ENCODE peak calls at places on chromosome 16, in four cellular contexts. M is brain microvascular endothelial cell, Q is adrenal gland, S is fibroblast of lung. N is an unnamed sample.

GRCh38 chr16:72300892-72301291 is 128.9 kb upstream of the PMFBP1 start:
- DNase-seq in M (no peak), Q (no peak), S (no peak), N (no peak)

GRCh38 chr16:85475233-85475632 is 137.9 kb upstream of the GSE1 start:
- DNase-seq in M (no peak), Q (peak), S (no peak), N (no peak)

GRCh38 chr16:50300942-50301625 is 34.7 kb downstream of the ADCY7 start:
- DNase-seq in M (no peak), Q (no peak), S (peak), N (peak)

GRCh38 chr16:24737916-24738594 is 8.6 kb downstream of the TNRC6A start:
- DNase-seq in M (no peak), Q (no peak), S (no peak), N (no peak)

GRCh38 chr16:20933589-20933988 is 33.0 kb downstream of the LYRM1 start:
- DNase-seq in M (no peak), Q (no peak), S (no peak), N (peak)

GRCh38 chr16:84254080-84254479 is 14.3 kb upstream of the KCNG4 start:
- DNase-seq in M (no peak), Q (no peak), S (no peak), N (no peak)

GRCh38 chr16:9438991-9439390 is 347.5 kb downstream of the HAPSTR1 start:
- DNase-seq in M (no peak), Q (no peak), S (no peak), N (no peak)

GRCh38 chr16:79434771-79435170 is 165.8 kb downstream of the MAF start:
- DNase-seq in M (no peak), Q (no peak), S (no peak), N (no peak)

DNA sequence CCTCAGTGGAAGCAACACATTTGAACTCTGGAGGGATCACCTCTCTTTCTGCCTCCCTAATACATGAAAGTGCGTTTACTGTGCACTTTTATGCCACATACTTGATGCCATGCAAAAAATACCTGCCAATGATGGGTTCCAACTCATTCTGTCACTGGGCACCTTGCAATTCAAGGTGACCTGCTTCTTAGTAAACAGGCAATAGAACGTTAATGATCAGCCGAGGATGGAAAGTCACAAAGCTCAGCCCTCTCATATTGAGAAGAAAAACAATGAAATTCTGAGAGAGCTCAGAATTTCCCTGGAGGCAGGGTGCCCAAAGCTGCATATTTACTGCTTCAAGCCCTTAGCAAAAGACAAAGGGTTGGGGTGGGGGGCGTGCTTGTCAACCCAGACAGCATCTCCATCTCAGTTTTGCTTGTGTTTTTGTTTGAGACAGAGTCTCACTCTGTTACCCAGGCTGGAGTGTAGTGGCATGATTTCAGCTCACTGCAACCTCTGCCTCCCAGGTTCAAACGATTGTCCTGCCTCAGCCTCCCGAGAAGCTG is 23.2 kb downstream of the LITAF start:
- DNase-seq in M (no peak), Q (no peak), S (no peak), N (no peak)
- H3K27ac ChIP-seq in M (no peak), Q (no peak), S (no peak), N (no peak)

DNA sequence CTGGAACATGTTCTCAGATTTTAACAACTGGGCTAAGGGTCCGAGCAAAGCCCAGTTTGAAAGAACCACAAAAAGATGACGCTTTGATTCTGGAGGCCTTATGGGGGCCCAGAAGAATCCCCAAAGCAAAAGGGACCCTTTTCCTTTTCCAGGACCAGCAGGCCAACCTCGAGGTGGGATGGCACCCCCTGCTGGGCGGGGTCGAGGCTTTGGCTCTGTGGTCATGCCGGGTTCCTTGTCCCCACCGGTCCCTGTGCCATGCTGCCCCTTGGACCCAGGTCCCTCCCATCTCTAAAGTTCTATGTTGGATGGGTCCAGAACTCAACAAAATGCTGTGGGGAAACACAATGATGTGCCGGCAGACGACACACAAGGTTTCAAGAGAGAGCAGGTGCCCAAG is 30.9 kb downstream of the TMEM204 start:
- DNase-seq in M (no peak), Q (no peak), S (no peak), N (no peak)
- TF ChIP-seq CTCF in M (peak), Q (peak), S (peak), N (no peak)

GRCh38 chr16:349211-349610 is 3.3 kb downstream of the AXIN1 start:
- DNase-seq in M (no peak), Q (no peak), S (no peak), N (no peak)
- H3K27ac ChIP-seq in M (no peak), Q (no peak), S (no peak), N (no peak)

GRCh38 chr16:70578035-70578434 is 54.4 kb downstream of the SF3B3 start:
- DNase-seq in M (no peak), Q (no peak), S (no peak), N (peak)

GRCh38 chr16:70579648-70580630 is 56.3 kb downstream of the SF3B3 start:
- DNase-seq in M (no peak), Q (peak), S (no peak), N (peak)

GRCh38 chr16:70586731-70587130 is 59.6 kb upstream of the IL34 start:
- DNase-seq in M (no peak), Q (no peak), S (no peak), N (no peak)

GRCh38 chr16:70579248-70579647 is 55.6 kb downstream of the SF3B3 start:
- DNase-seq in M (no peak), Q (no peak), S (no peak), N (no peak)

DNA sequence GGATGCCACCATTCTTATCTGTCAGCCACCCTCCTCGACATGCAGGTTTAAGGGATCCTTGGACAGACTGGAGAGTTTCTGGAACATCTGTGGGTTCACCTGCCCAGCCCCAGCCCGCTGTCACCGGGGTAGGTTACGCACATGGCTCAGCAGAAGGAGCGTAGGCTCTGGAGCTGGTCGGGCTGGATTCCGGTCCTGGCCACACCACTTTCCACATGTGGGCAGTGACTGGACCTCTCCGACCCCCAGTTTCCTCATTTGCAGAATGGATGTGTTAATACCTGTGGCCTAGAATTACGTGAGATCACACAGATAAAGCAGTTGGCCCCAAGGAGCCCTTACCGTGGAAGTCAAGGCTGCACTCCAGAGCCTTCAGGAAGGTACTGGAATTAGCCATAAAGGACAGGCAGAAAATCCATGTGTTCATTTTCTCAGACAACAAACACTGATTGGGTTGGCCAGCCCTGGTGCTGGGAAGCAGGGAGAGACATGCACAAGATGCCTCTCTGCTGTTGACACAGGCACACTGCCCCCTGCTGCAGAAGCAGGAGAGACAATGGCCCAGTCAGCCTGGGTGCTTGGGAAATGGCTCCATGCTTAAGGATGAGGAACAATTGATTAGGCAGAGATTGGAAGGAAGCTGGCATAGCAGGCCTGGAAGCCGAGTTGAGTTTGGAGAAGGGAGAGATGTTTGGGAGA is 58.8 kb downstream of the SF3B3 start:
- DNase-seq in M (no peak), Q (no peak), S (no peak), N (no peak)
- TF ChIP-seq CTCF in M (peak), Q (peak), S (peak), N (no peak)

DNA sequence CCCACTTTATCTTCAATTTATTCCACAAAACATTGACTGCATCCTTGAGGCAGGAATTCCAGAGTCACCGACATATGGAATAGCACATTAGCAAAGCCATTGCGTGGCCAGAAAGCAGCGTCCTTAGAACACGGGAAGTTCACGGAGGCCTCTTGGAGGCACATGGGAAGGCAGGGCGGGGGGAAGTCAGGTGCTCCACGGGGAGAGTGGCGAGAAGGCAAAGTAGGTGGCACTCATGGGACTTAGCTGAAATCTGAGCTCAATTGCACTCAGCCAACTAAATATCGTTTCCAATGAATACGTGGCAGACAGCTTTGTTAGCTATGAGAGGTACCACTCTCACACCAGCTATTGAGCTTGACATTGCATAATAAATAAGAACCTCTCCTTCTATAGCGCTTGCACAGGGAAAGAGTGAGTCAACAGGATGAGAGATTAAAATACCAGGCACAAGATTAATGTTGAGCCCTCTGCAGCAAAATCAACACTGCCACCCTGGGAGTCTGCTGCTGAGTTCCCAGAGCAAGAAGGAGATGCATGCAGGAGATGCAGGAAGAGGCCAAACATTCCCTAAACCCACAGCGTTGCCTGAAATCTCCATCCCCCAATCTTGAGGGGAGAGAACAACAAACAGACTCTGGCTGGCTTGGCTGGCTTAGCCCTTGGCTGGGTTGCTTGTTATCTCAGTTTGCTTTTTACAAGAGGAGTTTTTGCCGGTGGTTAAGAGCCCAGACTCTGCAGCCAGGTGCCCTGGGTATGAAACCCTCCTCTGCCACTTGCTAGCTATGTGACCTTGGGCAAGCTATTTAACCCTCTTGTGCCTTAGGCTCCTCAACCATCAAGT is 28.8 kb downstream of the ABCC12 start:
- DNase-seq in M (peak), Q (no peak), S (peak), N (no peak)
- H3K27ac ChIP-seq in M (peak), Q (no peak), S (peak), N (no peak)

DNA sequence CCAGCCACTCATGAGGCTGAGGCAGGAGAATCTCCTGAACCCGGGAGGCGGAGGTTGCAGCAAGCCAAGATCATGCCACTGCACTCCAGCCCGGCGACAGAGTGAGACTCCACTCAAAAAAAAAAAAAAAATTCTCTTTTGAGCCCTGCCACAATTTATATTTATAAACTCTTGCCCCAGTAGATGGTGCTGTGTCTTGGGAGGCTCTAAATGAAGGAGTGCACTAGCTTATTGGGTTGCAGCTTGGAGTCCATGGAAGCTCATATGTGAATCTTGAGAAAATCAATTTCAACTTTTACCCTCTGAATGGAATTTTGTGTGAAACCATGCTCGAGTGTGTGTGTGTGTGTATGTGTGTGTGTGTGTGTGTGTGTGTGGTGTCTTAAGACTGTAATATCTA is 420.1 kb downstream of the HS3ST4 start:
- DNase-seq in M (no peak), Q (no peak), S (no peak), N (no peak)
- TF ChIP-seq CTCF in M (no peak), Q (no peak), S (no peak), N (no peak)

GRCh38 chr16:67284699-67285646 is 5.6 kb downstream of the PLEKHG4 start:
- DNase-seq in M (no peak), Q (peak), S (no peak), N (no peak)
- H3K27ac ChIP-seq in M (no peak), Q (no peak), S (no peak), N (no peak)

N was measured in suprapubic skin.